ENCODE peak calls at places on chromosomes 3 and 15, in five cellular contexts. One of them, this sample, is unnamed.
A peak's percentile ranks its signal among the peaks of the same experiment; 100 is the strongest.

GRCh38 chr3:153052096-153052460 is 109.9 kb upstream of the RAP2B start:
- DNase-seq in neuronal stem cell: no peak
- DNase-seq in SJSA1: peak; percentile 73
- DNase-seq in body of pancreas: no peak
- DNase-seq in transverse colon: peak; percentile 27
- DNase-seq in this sample: peak; percentile 69

GRCh38 chr3:25585361-25586166 is 79.1 kb downstream of the TOP2B start:
- DNase-seq in neuronal stem cell: no peak
- DNase-seq in SJSA1: no peak
- DNase-seq in body of pancreas: no peak
- DNase-seq in transverse colon: no peak
- DNase-seq in this sample: no peak

GRCh38 chr3:172218350-172219323 is 179.3 kb downstream of the FNDC3B start:
- DNase-seq in neuronal stem cell: no peak
- DNase-seq in SJSA1: peak; percentile 36
- DNase-seq in body of pancreas: no peak
- DNase-seq in transverse colon: no peak
- DNase-seq in this sample: no peak

GRCh38 chr3:24945575-24945974 is 450.9 kb upstream of the THRB start:
- DNase-seq in neuronal stem cell: no peak
- DNase-seq in SJSA1: no peak
- DNase-seq in body of pancreas: no peak
- DNase-seq in transverse colon: no peak
- DNase-seq in this sample: no peak

GRCh38 chr3:43968465-43968864 is 273.2 kb upstream of the TOPAZ1 start:
- DNase-seq in neuronal stem cell: no peak
- DNase-seq in SJSA1: no peak
- DNase-seq in body of pancreas: no peak
- DNase-seq in transverse colon: no peak
- DNase-seq in this sample: no peak

GRCh38 chr3:46887980-46888494 is 10.5 kb downstream of the PTH1R start:
- DNase-seq in neuronal stem cell: no peak
- DNase-seq in SJSA1: no peak
- DNase-seq in body of pancreas: no peak
- DNase-seq in transverse colon: no peak
- DNase-seq in this sample: no peak

GRCh38 chr3:156580986-156581385 is 26.1 kb upstream of the SSR3 start:
- DNase-seq in neuronal stem cell: no peak
- DNase-seq in SJSA1: no peak
- DNase-seq in body of pancreas: no peak
- DNase-seq in transverse colon: no peak
- DNase-seq in this sample: no peak

GRCh38 chr3:10283638-10284037 is 9.1 kb downstream of the GHRL start:
- DNase-seq in neuronal stem cell: no peak
- DNase-seq in SJSA1: no peak
- DNase-seq in body of pancreas: peak; percentile 72
- DNase-seq in transverse colon: no peak
- DNase-seq in this sample: no peak

GRCh38 chr3:195539479-195539878 is 3.6 kb downstream of the PPP1R2 start:
- DNase-seq in neuronal stem cell: no peak
- DNase-seq in SJSA1: no peak
- DNase-seq in body of pancreas: no peak
- DNase-seq in transverse colon: no peak
- DNase-seq in this sample: no peak

GRCh38 chr15:60326824-60327654 is 70.7 kb downstream of the ANXA2 start:
- DNase-seq in neuronal stem cell: peak; percentile 68
- DNase-seq in SJSA1: peak; percentile 55
- DNase-seq in body of pancreas: no peak
- DNase-seq in transverse colon: no peak
- DNase-seq in this sample: peak; percentile 20

GRCh38 chr3:107238787-107239186 is 138.5 kb upstream of the CCDC54 start:
- DNase-seq in neuronal stem cell: no peak
- DNase-seq in SJSA1: no peak
- DNase-seq in body of pancreas: no peak
- DNase-seq in transverse colon: no peak
- DNase-seq in this sample: no peak

GRCh38 chr3:23810342-23811116 is 4.8 kb downstream of the UBE2E1 start:
- DNase-seq in neuronal stem cell: peak; percentile 49
- DNase-seq in SJSA1: no peak
- DNase-seq in body of pancreas: peak; percentile 52
- DNase-seq in transverse colon: peak; percentile 66
- DNase-seq in this sample: no peak

GRCh38 chr3:45985532-45986302 is 9.9 kb downstream of the FYCO1 start:
- DNase-seq in neuronal stem cell: no peak
- DNase-seq in SJSA1: no peak
- DNase-seq in body of pancreas: no peak
- DNase-seq in transverse colon: no peak
- DNase-seq in this sample: no peak

GRCh38 chr3:187999821-188000220 is 154.1 kb upstream of the LPP start:
- DNase-seq in neuronal stem cell: no peak
- DNase-seq in SJSA1: no peak
- DNase-seq in body of pancreas: no peak
- DNase-seq in transverse colon: no peak
- DNase-seq in this sample: no peak

GRCh38 chr15:78077053-78077859 is at the start of gene TBC1D2B:
- DNase-seq in neuronal stem cell: peak; percentile 55
- DNase-seq in SJSA1: peak; percentile 57
- DNase-seq in body of pancreas: peak; percentile 64
- DNase-seq in transverse colon: peak; percentile 76
- DNase-seq in this sample: no peak

GRCh38 chr15:90201150-90201943 is at the start of gene SEMA4B:
- DNase-seq in neuronal stem cell: peak; percentile 85
- DNase-seq in SJSA1: peak; percentile 52
- DNase-seq in body of pancreas: peak; percentile 73
- DNase-seq in transverse colon: peak; percentile 87
- DNase-seq in this sample: no peak

GRCh38 chr3:105837143-105837740 is 31.6 kb downstream of the CBLB start:
- DNase-seq in neuronal stem cell: no peak
- DNase-seq in SJSA1: no peak
- DNase-seq in body of pancreas: no peak
- DNase-seq in transverse colon: no peak
- DNase-seq in this sample: no peak

GRCh38 chr3:122091602-122092006 is 36.4 kb downstream of the CD86 start:
- DNase-seq in neuronal stem cell: no peak
- DNase-seq in SJSA1: no peak
- DNase-seq in body of pancreas: no peak
- DNase-seq in transverse colon: no peak
- DNase-seq in this sample: no peak

GRCh38 chr15:95872366-95872771 is 458.1 kb upstream of the NR2F2 start:
- DNase-seq in neuronal stem cell: no peak
- DNase-seq in SJSA1: no peak
- DNase-seq in body of pancreas: no peak
- DNase-seq in transverse colon: no peak
- DNase-seq in this sample: peak; percentile 33

GRCh38 chr3:3685721-3686120 is 113.5 kb upstream of the LRRN1 start:
- DNase-seq in neuronal stem cell: no peak
- DNase-seq in SJSA1: no peak
- DNase-seq in body of pancreas: no peak
- DNase-seq in transverse colon: no peak
- DNase-seq in this sample: no peak

GRCh38 chr15:93861956-93862741 is 369.2 kb upstream of the MCTP2 start:
- DNase-seq in neuronal stem cell: no peak
- DNase-seq in SJSA1: no peak
- DNase-seq in body of pancreas: no peak
- DNase-seq in transverse colon: peak; percentile 11
- DNase-seq in this sample: no peak

GRCh38 chr15:29935296-29936020 is 113.2 kb upstream of the TJP1 start:
- DNase-seq in neuronal stem cell: no peak
- DNase-seq in SJSA1: peak; percentile 32
- DNase-seq in body of pancreas: no peak
- DNase-seq in transverse colon: peak; percentile 70
- DNase-seq in this sample: no peak

GRCh38 chr3:127524300-127524896 is 66.1 kb downstream of the TPRA1 start:
- DNase-seq in neuronal stem cell: no peak
- DNase-seq in SJSA1: no peak
- DNase-seq in body of pancreas: no peak
- DNase-seq in transverse colon: no peak
- DNase-seq in this sample: no peak

GRCh38 chr3:23567917-23568316 is 237.8 kb upstream of the UBE2E1 start:
- DNase-seq in neuronal stem cell: no peak
- DNase-seq in SJSA1: peak; percentile 87
- DNase-seq in body of pancreas: no peak
- DNase-seq in transverse colon: no peak
- DNase-seq in this sample: peak; percentile 77

GRCh38 chr15:26051771-26052685 is 188.9 kb upstream of the ATP10A start:
- DNase-seq in neuronal stem cell: no peak
- DNase-seq in SJSA1: no peak
- DNase-seq in body of pancreas: no peak
- DNase-seq in transverse colon: peak; percentile 7
- DNase-seq in this sample: no peak

GRCh38 chr3:194070220-194070633 is 65.7 kb upstream of the HES1 start:
- DNase-seq in neuronal stem cell: no peak
- DNase-seq in SJSA1: no peak
- DNase-seq in body of pancreas: no peak
- DNase-seq in transverse colon: no peak
- DNase-seq in this sample: no peak

GRCh38 chr3:126900859-126901540 is 81.9 kb upstream of the PLXNA1 start:
- DNase-seq in neuronal stem cell: no peak
- DNase-seq in SJSA1: no peak
- DNase-seq in body of pancreas: no peak
- DNase-seq in transverse colon: no peak
- DNase-seq in this sample: no peak

GRCh38 chr15:38531509-38531908 is 33.1 kb downstream of the RASGRP1 start:
- DNase-seq in neuronal stem cell: no peak
- DNase-seq in SJSA1: peak; percentile 38
- DNase-seq in body of pancreas: no peak
- DNase-seq in transverse colon: no peak
- DNase-seq in this sample: no peak

GRCh38 chr15:89936051-89936792 is 23.5 kb upstream of the ARPIN start:
- DNase-seq in neuronal stem cell: no peak
- DNase-seq in SJSA1: no peak
- DNase-seq in body of pancreas: no peak
- DNase-seq in transverse colon: no peak
- DNase-seq in this sample: no peak

DNA sequence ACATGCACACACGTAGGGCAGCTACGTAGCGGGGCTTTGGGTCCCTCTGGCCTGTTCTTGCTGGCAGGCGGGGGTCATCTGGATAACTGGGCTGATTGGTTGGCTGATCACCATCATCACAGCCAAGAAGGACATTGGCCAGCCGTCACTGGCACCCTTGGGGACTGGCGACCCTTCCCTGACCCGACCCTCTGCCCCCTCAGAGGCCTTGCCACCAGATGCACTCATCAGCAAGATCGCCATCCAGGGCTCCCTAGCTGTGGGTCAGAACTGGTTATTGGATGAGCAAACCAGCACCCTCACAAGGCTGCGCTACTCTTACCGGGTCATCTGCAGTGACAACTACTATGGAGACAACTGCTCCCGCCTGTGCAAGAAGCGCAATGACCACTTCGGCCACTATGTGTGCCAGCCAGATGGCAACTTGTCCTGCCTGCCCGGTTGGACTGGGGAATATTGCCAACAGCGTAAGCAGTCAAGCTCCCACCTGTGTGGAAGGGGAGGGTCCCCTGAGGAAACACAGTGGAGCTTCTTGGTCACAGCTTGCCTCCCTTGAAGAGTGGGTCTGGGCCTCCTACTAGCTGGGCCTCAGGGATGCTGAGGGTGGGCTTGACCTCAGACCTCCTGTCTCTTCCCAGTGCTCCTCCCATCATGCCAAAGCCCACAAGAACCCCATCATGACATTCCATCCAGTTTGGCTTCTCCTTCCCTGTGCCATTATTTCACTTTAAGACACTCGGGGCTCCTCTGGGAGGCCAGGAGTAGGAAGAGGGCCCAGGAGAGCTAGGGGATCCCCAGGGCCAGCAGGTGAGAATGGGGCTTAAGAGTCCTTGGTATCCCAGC is 2.4 kb downstream of the DLL4 start:
- DNase-seq in neuronal stem cell: no peak
- DNase-seq in SJSA1: no peak
- DNase-seq in body of pancreas: no peak
- DNase-seq in transverse colon: peak; percentile 32
- DNase-seq in this sample: no peak
- H3K27me3 ChIP-seq in neuronal stem cell: peaks cover 71% of the 10 kb centered on the region
- H3K27me3 ChIP-seq in SJSA1: peaks cover 62% of the 10 kb centered on the region
- H3K27me3 ChIP-seq in body of pancreas: no peaks in the 10 kb centered on the region
- H3K27me3 ChIP-seq in transverse colon: peaks cover 53% of the 10 kb centered on the region
- H3K27me3 ChIP-seq in this sample: peaks cover 26% of the 10 kb centered on the region

DNA sequence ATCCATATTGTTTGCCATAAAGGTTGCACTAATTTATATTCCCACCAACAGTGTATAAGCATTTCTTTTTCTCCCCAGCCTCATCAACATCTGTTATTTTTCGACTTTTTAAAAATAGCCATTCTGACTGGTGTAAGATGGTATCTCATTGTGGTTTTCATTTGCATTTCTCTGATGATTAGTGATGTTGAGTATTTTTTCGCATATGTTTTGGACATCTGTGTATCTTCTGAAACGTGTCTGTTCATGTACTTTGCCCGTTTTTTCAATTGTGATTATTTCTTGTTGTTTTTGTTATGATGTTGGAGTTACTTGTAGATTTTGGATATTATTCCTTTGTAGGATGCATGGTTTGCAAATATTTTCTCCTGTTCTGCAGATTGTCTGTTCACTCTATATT is 46.5 kb downstream of the TP63 start:
- DNase-seq in neuronal stem cell: no peak
- DNase-seq in SJSA1: no peak
- DNase-seq in body of pancreas: no peak
- DNase-seq in transverse colon: no peak
- DNase-seq in this sample: no peak
- H3K4me3 ChIP-seq in neuronal stem cell: no peak overlapping the region
- H3K4me3 ChIP-seq in SJSA1: no peak overlapping the region
- H3K4me3 ChIP-seq in body of pancreas: no peak overlapping the region
- H3K4me3 ChIP-seq in transverse colon: no peak overlapping the region
- H3K4me3 ChIP-seq in this sample: no peak overlapping the region

DNA sequence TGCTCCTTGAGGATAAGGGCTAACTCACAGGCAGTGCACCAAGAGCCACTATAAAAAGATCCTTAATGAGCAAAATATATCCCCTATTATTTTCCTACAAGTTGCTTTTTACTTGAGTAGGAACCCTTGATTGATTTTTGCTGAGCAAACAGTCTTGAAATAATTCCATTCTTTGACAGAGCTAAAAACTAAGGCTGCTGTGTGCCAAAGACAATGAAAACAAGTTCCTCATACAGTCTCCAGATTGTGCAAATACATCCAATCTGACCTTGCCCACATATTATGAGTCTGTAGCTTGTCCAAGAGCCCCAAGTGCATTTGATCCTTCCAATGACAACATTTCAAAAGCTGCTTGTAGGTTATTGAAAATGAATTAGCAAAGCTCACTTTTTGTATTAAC is 15.0 kb downstream of the PRKAR2A start:
- DNase-seq in neuronal stem cell: no peak
- DNase-seq in SJSA1: no peak
- DNase-seq in body of pancreas: no peak
- DNase-seq in transverse colon: no peak
- DNase-seq in this sample: no peak
- H3K27me3 ChIP-seq in neuronal stem cell: no peaks in the 10 kb centered on the region
- H3K27me3 ChIP-seq in SJSA1: no peaks in the 10 kb centered on the region
- H3K27me3 ChIP-seq in body of pancreas: no peaks in the 10 kb centered on the region
- H3K27me3 ChIP-seq in transverse colon: no peaks in the 10 kb centered on the region
- H3K27me3 ChIP-seq in this sample: no peaks in the 10 kb centered on the region

DNA sequence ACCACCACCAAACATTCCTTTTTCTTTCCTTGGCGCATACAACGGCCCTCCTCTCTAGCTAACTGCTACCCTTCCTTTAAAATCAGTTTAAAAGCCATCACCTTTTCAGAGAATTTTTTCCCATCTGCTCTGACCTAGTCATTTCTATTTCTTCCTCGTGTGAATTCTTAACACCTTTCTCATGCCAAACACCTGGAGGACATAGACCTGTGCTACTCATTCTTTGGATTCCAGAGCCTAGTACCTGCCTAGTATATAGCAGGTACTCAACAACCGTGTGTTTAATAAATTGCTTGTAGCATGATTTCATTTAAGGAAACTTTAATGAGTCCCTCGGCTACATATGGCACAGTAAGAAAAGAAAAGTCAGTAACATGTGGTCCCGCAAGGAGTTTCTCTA is 2.0 kb upstream of the TPM1 start:
- DNase-seq in neuronal stem cell: no peak
- DNase-seq in SJSA1: no peak
- DNase-seq in body of pancreas: no peak
- DNase-seq in transverse colon: no peak
- DNase-seq in this sample: no peak
- H3K4me3 ChIP-seq in neuronal stem cell: no peak overlapping the region
- H3K4me3 ChIP-seq in SJSA1: no peak overlapping the region
- H3K4me3 ChIP-seq in body of pancreas: no peak overlapping the region
- H3K4me3 ChIP-seq in transverse colon: no peak overlapping the region
- H3K4me3 ChIP-seq in this sample: no peak overlapping the region